ENCODE peak calls at places on chromosome 13, in four cellular contexts. F is cardiac muscle cell, H is GM23338, Z is PC-9. A is an unnamed sample.

GRCh38 chr13:23615677-23616076 is 45.5 kb downstream of the TNFRSF19 start:
- DNase-seq in Z (no peak), H (no peak), F (no peak), A (no peak)

GRCh38 chr13:95137096-95137495 is 164.2 kb downstream of the ABCC4 start:
- DNase-seq in F (no peak), H (no peak), Z (no peak), A (no peak)

GRCh38 chr13:95948646-95949045 is 104.6 kb downstream of the UGGT2 start:
- DNase-seq in H (no peak), Z (no peak), F (no peak), A (no peak)

GRCh38 chr13:64154514-64154913 is 2738.9 kb upstream of the PCDH20 start:
- DNase-seq in Z (no peak), F (no peak), H (peak; percentile 16), A (no peak)

GRCh38 chr13:25375727-25376358 is 4.1 kb downstream of the ATP8A2 start:
- DNase-seq in Z (no peak), H (peak; percentile 80), F (peak; percentile 59), A (no peak)

GRCh38 chr13:34748078-34748477 is 194.0 kb upstream of the NBEA start:
- DNase-seq in F (no peak), Z (no peak), H (no peak), A (no peak)

GRCh38 chr13:49214917-49215376 is 5.2 kb upstream of the MLNR start:
- DNase-seq in F (no peak), Z (no peak), H (peak; percentile 72), A (peak; percentile 49)

GRCh38 chr13:95480131-95480545 is 72.4 kb upstream of the CLDN10 start:
- DNase-seq in H (no peak), F (no peak), Z (no peak), A (no peak)

GRCh38 chr13:67155898-67156717 is 74.0 kb downstream of the PCDH9 start:
- DNase-seq in H (no peak), Z (no peak), F (no peak), A (no peak)

GRCh38 chr13:66265446-66265845 is 964.7 kb downstream of the PCDH9 start:
- DNase-seq in Z (no peak), F (no peak), H (no peak), A (no peak)

GRCh38 chr13:48500652-48501197 is 32.2 kb downstream of the RCBTB2 start:
- DNase-seq in Z (peak; percentile 85), H (peak; percentile 19), F (no peak), A (no peak)

GRCh38 chr13:38421590-38422560 is 72.2 kb downstream of the UFM1 start:
- DNase-seq in H (no peak), F (no peak), Z (no peak), A (no peak)

GRCh38 chr13:29480893-29481525 is 114.5 kb downstream of the SLC7A1 start:
- DNase-seq in H (no peak), Z (no peak), F (no peak), A (no peak)

GRCh38 chr13:82747948-82748347 is 1134.3 kb downstream of the SLITRK1 start:
- DNase-seq in Z (no peak), F (no peak), H (no peak), A (no peak)

GRCh38 chr13:77916481-77916880 is 2.1 kb downstream of the EDNRB start:
- DNase-seq in F (no peak), H (no peak), Z (no peak), A (no peak)

GRCh38 chr13:77915676-77916075 is 3.0 kb downstream of the EDNRB start:
- DNase-seq in Z (no peak), H (no peak), F (no peak), A (no peak)

GRCh38 chr13:77919351-77920294 is 992 bp upstream of the EDNRB start:
- DNase-seq in H (peak; percentile 69), F (peak; percentile 69), Z (no peak), A (peak; percentile 45)

DNA sequence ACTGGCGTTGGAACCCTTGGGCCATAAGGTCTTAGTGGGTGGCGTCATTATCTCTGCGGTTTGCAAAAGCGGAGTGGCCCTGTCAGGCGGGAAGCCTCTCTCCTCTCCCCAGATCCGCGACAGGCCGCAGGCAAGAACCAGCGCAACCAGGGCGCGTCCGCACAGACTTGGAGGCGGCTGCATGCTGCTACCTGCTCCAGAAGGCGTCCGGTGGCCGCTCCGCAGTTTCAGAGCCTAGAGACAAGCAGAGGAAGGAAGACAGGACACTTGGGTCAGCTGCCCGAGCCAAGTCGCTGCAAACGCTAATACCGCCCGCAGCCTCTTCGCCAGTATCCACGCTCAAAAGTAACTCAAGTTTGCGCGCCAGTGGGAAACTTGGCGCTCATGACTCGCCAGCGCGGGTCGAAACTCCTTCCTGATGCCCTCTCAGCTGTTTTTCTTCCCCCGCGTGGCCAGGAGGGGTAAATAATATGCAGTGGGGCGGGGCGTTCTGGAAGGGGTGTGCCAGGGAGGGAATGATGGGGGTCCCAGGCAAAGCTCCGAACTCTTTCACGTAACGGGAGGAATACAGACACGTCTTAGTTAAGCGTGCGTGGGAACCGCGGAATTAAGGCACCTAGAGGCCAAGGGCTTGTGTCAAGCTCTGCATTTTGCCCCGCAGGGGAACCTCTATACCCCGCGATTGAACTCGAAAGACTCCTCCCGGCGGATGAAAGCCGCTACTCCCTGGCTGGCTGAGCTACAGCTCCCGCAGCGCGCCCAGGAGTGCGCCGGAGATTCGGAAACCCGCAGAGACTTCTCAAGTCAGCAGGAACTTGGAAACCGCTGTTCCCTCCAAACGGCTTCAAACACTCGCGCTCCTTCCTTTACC is at the start of gene EDNRB:
- DNase-seq in Z (no peak), H (peak; percentile 81), F (peak; percentile 59), A (peak; percentile 20)
- TF ChIP-seq CTCF in Z (no peak), H (no peak), F (peak; percentile 18), A (no peak)

GRCh38 chr13:39501711-39502324 is 101.2 kb downstream of the LHFPL6 start:
- DNase-seq in F (peak; percentile 83), Z (no peak), H (no peak), A (no peak)
- H3K4me1 ChIP-seq in F (peaks cover 5% of the 10 kb centered on the region), Z (no peaks in the 10 kb centered on the region), H (peaks cover 34% of the 10 kb centered on the region), A (no peaks in the 10 kb centered on the region)

GRCh38 chr13:98999635-98999952 is 21.7 kb upstream of the DOCK9 start:
- DNase-seq in Z (no peak), H (no peak), F (no peak), A (no peak)
- H3K4me3 ChIP-seq in Z (no peak overlapping the region), H (no peak overlapping the region), F (no peak overlapping the region), A (no peak overlapping the region)

GRCh38 chr13:46473806-46474205 is 79.2 kb upstream of the LRCH1 start:
- DNase-seq in H (peak; percentile 34), F (peak; percentile 19), Z (no peak), A (no peak)

GRCh38 chr13:46475586-46475991 is 77.4 kb upstream of the LRCH1 start:
- DNase-seq in F (no peak), Z (no peak), H (no peak), A (no peak)

GRCh38 chr13:46476174-46476573 is 76.8 kb upstream of the LRCH1 start:
- DNase-seq in H (no peak), Z (no peak), F (no peak), A (no peak)

GRCh38 chr13:46469064-46469463 is 82.0 kb upstream of the RUBCNL start:
- DNase-seq in H (no peak), Z (no peak), F (no peak), A (peak; percentile 27)

DNA sequence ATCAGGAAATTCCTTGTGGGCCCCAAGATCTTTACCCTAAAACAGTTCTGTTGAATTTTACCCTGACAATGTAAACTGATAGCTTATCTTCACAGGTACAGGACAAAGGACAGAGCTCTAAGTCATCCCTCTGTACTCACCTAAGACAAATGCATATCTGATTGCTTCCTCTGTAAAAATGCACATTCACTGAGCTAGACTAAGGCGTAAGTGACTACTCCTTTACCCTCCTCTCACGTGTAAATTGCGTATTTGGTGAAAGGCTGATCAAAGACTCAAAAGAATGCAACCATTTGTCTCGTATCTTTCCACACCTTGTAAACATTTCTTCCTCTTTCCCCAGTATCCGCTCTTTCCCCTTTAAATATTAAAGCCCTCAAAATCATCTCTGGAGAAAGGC is 80.6 kb upstream of the LRCH1 start:
- DNase-seq in F (no peak), H (no peak), Z (no peak), A (no peak)
- TF ChIP-seq CTCF in F (no peak), H (no peak), Z (no peak), A (no peak)

GRCh38 chr13:31764556-31764955 is 25.2 kb downstream of the RXFP2 start:
- DNase-seq in Z (no peak), H (no peak), F (no peak), A (no peak)
- H3K4me1 ChIP-seq in Z (no peaks in the 10 kb centered on the region), H (peaks cover 11% of the 10 kb centered on the region), F (no peaks in the 10 kb centered on the region), A (no peaks in the 10 kb centered on the region)

GRCh38 chr13:46180393-46180792 is 1.6 kb downstream of the LCP1 start:
- DNase-seq in Z (no peak), H (no peak), F (no peak), A (no peak)

GRCh38 chr13:46179576-46180368 is 2.2 kb downstream of the LCP1 start:
- DNase-seq in Z (no peak), F (no peak), H (no peak), A (peak; percentile 58)

GRCh38 chr13:46178143-46178542 is 3.8 kb downstream of the LCP1 start:
- DNase-seq in F (no peak), Z (no peak), H (no peak), A (no peak)

GRCh38 chr13:46176756-46177155 is 5.2 kb downstream of the LCP1 start:
- DNase-seq in Z (no peak), F (no peak), H (no peak), A (no peak)

DNA sequence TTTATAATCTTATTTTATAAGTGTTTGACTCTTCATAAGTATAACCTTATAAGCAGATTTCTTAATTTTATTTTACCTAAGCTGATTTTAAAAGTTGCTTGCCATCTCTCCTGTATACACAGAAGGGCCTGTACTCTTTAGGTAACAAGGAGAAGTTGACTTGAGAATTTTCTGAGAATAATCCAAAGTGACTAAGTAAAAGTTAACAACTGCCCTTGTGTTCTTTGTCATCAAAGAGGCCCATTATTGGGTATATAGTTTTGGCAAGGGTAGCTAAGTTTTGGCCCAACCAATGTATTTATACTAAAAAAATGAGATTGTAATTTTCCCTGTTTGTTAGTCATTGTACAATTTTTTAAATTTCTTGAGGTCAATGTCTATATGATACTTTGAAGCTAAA is 3.2 kb downstream of the LCP1 start:
- DNase-seq in F (no peak), H (no peak), Z (no peak), A (no peak)
- H3K4me3 ChIP-seq in F (no peak overlapping the region), H (no peak overlapping the region), Z (no peak overlapping the region), A (no peak overlapping the region)

GRCh38 chr13:113456116-113456702 is 2.9 kb upstream of the ADPRHL1 start:
- DNase-seq in Z (no peak), H (no peak), F (no peak), A (no peak)

GRCh38 chr13:113460599-113460998 is 7.3 kb upstream of the ADPRHL1 start:
- DNase-seq in H (no peak), F (no peak), Z (no peak), A (no peak)

GRCh38 chr13:113460064-113460555 is 6.8 kb upstream of the ADPRHL1 start:
- DNase-seq in H (no peak), F (no peak), Z (no peak), A (no peak)

GRCh38 chr13:113457510-113457909 is 4.2 kb upstream of the ADPRHL1 start:
- DNase-seq in H (peak; percentile 41), F (no peak), Z (no peak), A (no peak)

GRCh38 chr13:113458218-113459065 is 5.2 kb upstream of the ADPRHL1 start:
- DNase-seq in Z (no peak), F (peak; percentile 56), H (peak; percentile 59), A (no peak)
- TF ChIP-seq CTCF in Z (peak; percentile 49), F (peak; percentile 40), H (peak; percentile 31), A (no peak)

DNA sequence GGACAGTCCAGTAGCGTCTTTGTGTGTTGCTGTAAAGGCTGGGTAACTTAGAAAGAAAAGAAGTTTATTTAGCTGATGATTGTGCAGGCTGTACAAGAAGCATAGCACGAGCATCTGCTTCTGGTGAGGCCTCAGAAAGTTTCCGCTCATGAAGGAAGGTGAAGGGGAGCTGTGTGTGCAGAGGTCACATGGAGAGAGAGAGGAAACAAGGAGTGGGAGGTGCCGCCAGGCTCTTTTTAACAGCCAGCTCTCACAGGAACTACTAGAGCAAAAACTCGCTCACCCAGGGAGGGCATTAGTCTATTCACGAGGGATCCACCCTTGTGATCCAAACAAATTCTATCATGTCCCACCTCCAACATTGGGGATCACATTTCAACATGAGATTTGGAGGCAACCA is 99.8 kb downstream of the GPR12 start:
- DNase-seq in H (no peak), Z (no peak), F (no peak), A (no peak)
- H3K4me1 ChIP-seq in H (no peaks in the 10 kb centered on the region), Z (no peaks in the 10 kb centered on the region), F (no peaks in the 10 kb centered on the region), A (no peaks in the 10 kb centered on the region)